ENCODE peak calls at places on chromosomes 3 and 15, in ten cellular contexts. E is NCI-H146; L is RCC 7860; D is stimulated activated CD4-positive, alpha-beta T cell treated with anti-CD3 and anti-CD28 coated beads, Interleukin-1b, Interleukin-23, amount 100 ng/mL, for 1 hour; U is HTR-8/SVneo; P is ovary; N is SW 1271; B is activated T-cell treated with anti-CD3 and anti-CD28 coated beads for 1 hour; K is T-helper 2 cell; R is naive thymus-derived CD8-positive, alpha-beta T cell. C is an unnamed sample.

GRCh38 chr15:83918011-83918410 is 264.1 kb downstream of the ADAMTSL3 start:
- DNase-seq in E (no peak), L (no peak), D (no peak), P (no peak), K (no peak), B (no peak), N (no peak), R (no peak), U (no peak), C (no peak)

GRCh38 chr15:48855501-48856440 is 22.2 kb upstream of the EID1 start:
- DNase-seq in R (no peak), P (no peak), K (no peak), B (no peak), U (peak; percentile 30), E (peak; percentile 19), D (no peak), L (peak; percentile 28), N (no peak), C (no peak)

GRCh38 chr3:14598143-14598569 is 53.4 kb upstream of the CCDC174 start:
- DNase-seq in D (peak; percentile 5), U (peak; percentile 47), N (no peak), R (no peak), P (no peak), K (no peak), L (no peak), E (peak; percentile 74), B (peak; percentile 17), C (no peak)

GRCh38 chr3:69254351-69254750 is 131.5 kb downstream of the FRMD4B start:
- DNase-seq in D (no peak), K (no peak), E (no peak), R (no peak), P (no peak), B (no peak), N (no peak), U (no peak), L (no peak), C (no peak)

GRCh38 chr3:152026033-152026556 is 152.7 kb downstream of the SUCNR1 start:
- DNase-seq in N (peak; percentile 69), E (peak; percentile 17), K (no peak), D (no peak), B (no peak), U (peak; percentile 33), L (peak; percentile 39), P (no peak), R (no peak), C (no peak)

GRCh38 chr3:131250466-131250865 is 131.1 kb upstream of the NUDT16 start:
- DNase-seq in D (no peak), L (peak; percentile 54), N (no peak), E (no peak), P (no peak), K (no peak), R (no peak), B (no peak), U (no peak), C (no peak)

GRCh38 chr3:20857636-20858035 is 671.6 kb upstream of the SGO1 start:
- DNase-seq in E (no peak), L (no peak), U (no peak), P (no peak), D (no peak), N (no peak), K (no peak), R (no peak), B (no peak), C (no peak)

GRCh38 chr3:110526732-110527727 is 544.6 kb upstream of the NECTIN3 start:
- DNase-seq in R (no peak), D (no peak), L (peak; percentile 94), B (no peak), E (no peak), U (peak; percentile 51), K (no peak), N (peak; percentile 15), P (no peak), C (no peak)

GRCh38 chr3:14210843-14211594 is 32.4 kb downstream of the LSM3 start:
- DNase-seq in N (no peak), P (no peak), D (no peak), U (peak; percentile 33), R (no peak), E (no peak), B (no peak), K (no peak), L (peak; percentile 35), C (no peak)

GRCh38 chr15:95922431-95922830 is 408.1 kb upstream of the NR2F2 start:
- DNase-seq in N (no peak), K (no peak), P (no peak), D (no peak), U (no peak), L (no peak), E (no peak), R (no peak), B (no peak), C (no peak)

GRCh38 chr15:31752363-31752762 is 278.0 kb upstream of the CHRNA7 start:
- DNase-seq in K (no peak), B (no peak), N (no peak), P (no peak), E (no peak), D (no peak), L (no peak), R (no peak), U (no peak), C (no peak)

GRCh38 chr3:108552267-108553159 is 36.7 kb downstream of the CIP2A start:
- DNase-seq in K (no peak), L (no peak), R (no peak), U (no peak), P (no peak), D (no peak), N (no peak), B (no peak), E (peak; percentile 53), C (no peak)

GRCh38 chr15:88513195-88513594 is 33.3 kb downstream of the DET1 start:
- DNase-seq in B (no peak), K (no peak), U (no peak), E (no peak), P (no peak), L (no peak), N (no peak), R (no peak), D (no peak), C (no peak)

GRCh38 chr3:108907194-108907593 is 46.5 kb downstream of the GUCA1C start:
- DNase-seq in R (no peak), P (no peak), E (no peak), K (no peak), N (no peak), D (no peak), L (no peak), B (no peak), U (no peak), C (no peak)

GRCh38 chr15:96070636-96071035 is 259.9 kb upstream of the NR2F2 start:
- DNase-seq in N (no peak), P (no peak), D (no peak), R (no peak), E (no peak), B (no peak), U (no peak), K (no peak), L (no peak), C (no peak)

GRCh38 chr15:66404532-66404931 is 17.8 kb downstream of the MAP2K1 start:
- DNase-seq in U (no peak), E (no peak), D (no peak), P (no peak), B (no peak), R (no peak), K (no peak), N (no peak), L (no peak), C (no peak)

GRCh38 chr3:81027344-81027743 is 734.1 kb downstream of the GBE1 start:
- DNase-seq in D (no peak), P (no peak), E (no peak), N (no peak), K (no peak), U (no peak), L (no peak), R (no peak), B (no peak), C (no peak)

GRCh38 chr15:39657714-39658113 is 76.8 kb downstream of the THBS1 start:
- DNase-seq in R (no peak), N (no peak), P (no peak), K (no peak), L (no peak), D (no peak), U (peak; percentile 34), B (no peak), E (no peak), C (no peak)

GRCh38 chr15:80638553-80639167 is 56.5 kb upstream of the ABHD17C start:
- DNase-seq in N (no peak), U (no peak), K (no peak), L (no peak), R (no peak), P (no peak), D (no peak), E (no peak), B (no peak), C (no peak)

GRCh38 chr3:170778240-170779217 is 91.5 kb downstream of the RPL22L1 start:
- DNase-seq in B (no peak), P (no peak), R (no peak), D (no peak), U (no peak), N (no peak), K (no peak), E (no peak), L (no peak), C (no peak)

GRCh38 chr15:62495670-62496328 is 330.7 kb upstream of the C2CD4B start:
- DNase-seq in L (no peak), P (no peak), R (no peak), N (no peak), B (no peak), K (no peak), D (no peak), U (no peak), E (peak; percentile 24), C (peak; percentile 83)

GRCh38 chr3:121167374-121168139 is 259.6 kb downstream of the STXBP5L start:
- DNase-seq in P (no peak), B (no peak), L (no peak), U (no peak), E (no peak), K (no peak), N (no peak), R (no peak), D (no peak), C (no peak)

GRCh38 chr15:76196286-76196948 is 114.9 kb downstream of the ETFA start:
- DNase-seq in L (peak; percentile 93), D (no peak), E (no peak), U (peak; percentile 90), P (peak; percentile 76), R (no peak), N (no peak), K (no peak), B (no peak), C (no peak)

GRCh38 chr3:24137958-24138875 is 193.1 kb downstream of the NR1D2 start:
- DNase-seq in R (no peak), B (no peak), L (no peak), U (no peak), K (no peak), P (no peak), N (no peak), D (no peak), E (peak; percentile 58), C (no peak)

GRCh38 chr3:78670087-78670486 is 1097.7 kb downstream of the ROBO1 start:
- DNase-seq in N (no peak), R (no peak), P (no peak), L (no peak), K (no peak), U (no peak), D (no peak), E (peak; percentile 67), B (no peak), C (no peak)

GRCh38 chr15:87753539-87753938 is 503.0 kb downstream of the NTRK3 start:
- DNase-seq in K (no peak), B (no peak), E (no peak), L (peak; percentile 37), U (no peak), R (no peak), N (no peak), D (no peak), P (no peak), C (no peak)

GRCh38 chr15:65044724-65045481 is at the start of gene SLC51B:
- DNase-seq in P (no peak), B (no peak), L (no peak), R (no peak), E (peak; percentile 88), K (no peak), U (no peak), D (no peak), N (no peak), C (no peak)

GRCh38 chr15:92451225-92451825 is 57.6 kb downstream of the ST8SIA2 start:
- DNase-seq in L (peak; percentile 5), P (no peak), N (no peak), B (no peak), E (no peak), U (no peak), R (no peak), D (no peak), K (no peak), C (no peak)

C was measured in right atrium auricular region.